ENCODE peak calls at places on chromosomes 3 and 15, in nine cellular contexts. E is GM10248; O is tibial artery; J is GM13977; G is mammary epithelial cell; B is CD8-positive, alpha-beta T cell; S is D721Med; Y is AG10803; Q is PC-9. W is an unnamed sample.

GRCh38 chr3:29282431-29283296 is 1.8 kb downstream of the RBMS3 start:
- DNase-seq in G (peak), J (no peak), Q (no peak), B (no peak), S (no peak), O (no peak), E (no peak), Y (peak), W (no peak)

GRCh38 chr15:31396881-31397560 is 70.4 kb downstream of the KLF13 start:
- DNase-seq in B (no peak), J (peak), E (peak), S (no peak), Y (peak), O (peak), G (peak), Q (peak), W (peak)

GRCh38 chr3:134463676-134464611 is 21.8 kb downstream of the ANAPC13 start:
- DNase-seq in J (no peak), B (no peak), O (peak), S (no peak), Q (no peak), E (no peak), G (peak), Y (peak), W (no peak)

GRCh38 chr3:186909078-186909853 is 21.1 kb upstream of the ST6GAL1 start:
- DNase-seq in E (no peak), Y (no peak), S (no peak), J (no peak), G (no peak), B (peak), O (no peak), Q (peak), W (no peak)

GRCh38 chr15:59247364-59247763 is 40.7 kb downstream of the LDHAL6B start:
- DNase-seq in Y (peak), O (peak), G (peak), E (no peak), Q (peak), S (no peak), B (peak), J (no peak), W (no peak)

GRCh38 chr3:14431556-14431927 is 29.1 kb downstream of the SLC6A6 start:
- DNase-seq in S (no peak), J (no peak), B (no peak), E (peak), Q (no peak), Y (no peak), O (no peak), G (no peak), W (peak)

GRCh38 chr15:78923480-78924360 is 21.1 kb downstream of the CTSH start:
- DNase-seq in E (no peak), Q (no peak), J (no peak), Y (no peak), G (no peak), S (no peak), B (no peak), O (no peak), W (no peak)

GRCh38 chr15:99707481-99708270 is 25.6 kb downstream of the LYSMD4 start:
- DNase-seq in E (no peak), J (no peak), S (no peak), G (peak), Y (peak), O (no peak), B (no peak), Q (no peak), W (no peak)

GRCh38 chr15:70442616-70443321 is 320.6 kb downstream of the UACA start:
- DNase-seq in G (no peak), Q (peak), O (no peak), B (no peak), Y (peak), E (no peak), S (no peak), J (no peak), W (peak)

GRCh38 chr15:68561901-68562300 is 16.9 kb upstream of the CORO2B start:
- DNase-seq in Y (no peak), Q (no peak), J (no peak), S (no peak), B (no peak), E (no peak), O (peak), G (no peak), W (no peak)

GRCh38 chr15:66101715-66102395 is 151.7 kb downstream of the MEGF11 start:
- DNase-seq in B (no peak), E (no peak), G (no peak), O (no peak), Y (no peak), J (no peak), Q (no peak), S (peak), W (no peak)

GRCh38 chr3:153210660-153211059 is 48.6 kb downstream of the RAP2B start:
- DNase-seq in O (no peak), Y (peak), B (no peak), J (no peak), E (no peak), Q (peak), G (peak), S (no peak), W (no peak)

GRCh38 chr15:88932271-88932874 is 19.2 kb upstream of the MFGE8 start:
- DNase-seq in E (no peak), O (no peak), G (peak), S (no peak), B (no peak), Y (no peak), Q (no peak), J (no peak), W (no peak)

GRCh38 chr3:141644931-141645330 is 93.2 kb upstream of the RNF7 start:
- DNase-seq in O (peak), J (peak), S (no peak), E (peak), B (peak), G (peak), Y (peak), Q (peak), W (peak)

GRCh38 chr3:8490079-8490552 is 11.5 kb upstream of the LMCD1 start:
- DNase-seq in Y (peak), Q (no peak), E (no peak), G (peak), O (no peak), B (no peak), S (no peak), J (no peak), W (no peak)

GRCh38 chr15:57947282-57947681 is 118.2 kb downstream of the ALDH1A2 start:
- DNase-seq in S (no peak), J (no peak), Y (no peak), E (no peak), B (no peak), Q (no peak), G (no peak), O (no peak), W (no peak)

GRCh38 chr15:85335193-85335939 is 45.0 kb upstream of the AKAP13 start:
- DNase-seq in S (no peak), E (no peak), B (no peak), G (no peak), J (no peak), Q (no peak), Y (no peak), O (no peak), W (no peak)

GRCh38 chr3:163776753-163777152 is 1301.5 kb downstream of the SI start:
- DNase-seq in B (no peak), O (no peak), S (no peak), G (no peak), Y (no peak), J (no peak), E (no peak), Q (no peak), W (no peak)

DNA sequence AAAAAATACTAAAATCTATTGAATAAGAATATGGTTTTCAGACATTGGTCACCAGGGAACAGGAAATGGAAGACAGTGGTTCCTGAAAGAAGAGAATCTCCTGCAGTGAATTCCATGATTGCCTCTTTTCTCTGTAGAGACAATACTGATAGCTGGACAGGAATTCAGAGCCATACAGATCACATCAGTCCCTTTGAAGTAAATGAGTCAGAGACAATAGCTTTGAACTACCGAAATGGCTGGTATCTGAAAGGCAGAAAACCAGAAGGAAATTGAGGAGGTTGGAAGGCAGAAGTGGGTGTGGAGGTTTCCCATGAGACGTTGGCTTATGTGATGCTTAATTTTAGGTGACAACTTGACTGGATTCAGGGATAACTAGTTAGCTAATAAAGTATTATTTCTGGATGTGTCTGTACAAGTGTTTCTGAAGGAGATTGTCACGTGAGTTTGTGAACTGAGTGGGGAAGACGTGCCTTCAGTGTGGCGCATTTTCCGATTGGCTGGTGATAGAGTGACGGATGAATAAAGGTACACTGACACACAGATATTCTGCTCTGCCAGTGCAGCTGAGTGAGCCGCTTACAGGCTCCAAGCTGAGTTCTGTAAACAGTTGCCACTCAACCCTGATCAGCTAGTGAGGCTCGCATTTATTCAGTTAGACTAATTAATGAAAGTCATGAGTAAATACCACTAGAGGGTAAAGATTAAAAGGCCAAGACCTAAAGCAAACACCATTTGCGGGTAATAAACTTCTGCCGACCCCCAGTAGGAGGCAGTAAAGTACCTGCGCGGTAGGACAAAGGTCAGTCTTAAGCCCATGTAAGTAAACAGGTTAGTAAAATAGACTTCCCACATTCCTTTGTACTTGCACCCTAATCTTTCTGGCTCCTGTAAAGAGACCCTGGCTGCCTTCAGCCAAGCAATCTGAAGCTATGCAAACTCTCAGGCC is 1298.6 kb downstream of the SI start:
- DNase-seq in O (no peak), Q (no peak), S (no peak), B (no peak), J (no peak), Y (no peak), G (no peak), E (no peak), W (no peak)
- TF ChIP-seq CTCF in O (no peak), Q (peak), S (no peak), B (no peak), J (peak), Y (no peak), G (no peak), E (no peak), W (no peak)

DNA sequence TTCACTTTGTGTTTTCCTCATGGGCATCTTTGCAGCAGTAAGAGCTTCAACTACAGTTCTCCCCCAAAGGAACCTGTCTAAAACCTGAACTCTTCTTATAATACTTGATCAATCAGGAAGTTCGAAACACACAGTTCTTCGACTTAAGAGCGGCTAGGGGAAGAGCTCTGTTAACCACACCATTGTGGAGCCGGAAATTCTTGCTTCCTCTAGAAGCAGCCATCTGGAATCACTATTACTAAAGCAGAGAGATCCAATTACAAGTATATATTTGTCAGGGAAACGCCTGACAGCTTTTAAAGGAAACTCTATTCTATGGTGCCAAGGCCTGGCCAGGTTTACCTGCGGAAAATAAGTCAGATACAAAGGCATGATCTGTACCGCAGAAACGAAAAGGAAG is 337.4 kb upstream of the CBLB start:
- DNase-seq in Y (peak), G (no peak), J (peak), E (peak), B (peak), Q (no peak), O (no peak), S (no peak), W (peak)
- TF ChIP-seq CTCF in Y (no peak), G (no peak), J (no peak), E (no peak), B (no peak), Q (no peak), O (no peak), S (no peak), W (no peak)

DNA sequence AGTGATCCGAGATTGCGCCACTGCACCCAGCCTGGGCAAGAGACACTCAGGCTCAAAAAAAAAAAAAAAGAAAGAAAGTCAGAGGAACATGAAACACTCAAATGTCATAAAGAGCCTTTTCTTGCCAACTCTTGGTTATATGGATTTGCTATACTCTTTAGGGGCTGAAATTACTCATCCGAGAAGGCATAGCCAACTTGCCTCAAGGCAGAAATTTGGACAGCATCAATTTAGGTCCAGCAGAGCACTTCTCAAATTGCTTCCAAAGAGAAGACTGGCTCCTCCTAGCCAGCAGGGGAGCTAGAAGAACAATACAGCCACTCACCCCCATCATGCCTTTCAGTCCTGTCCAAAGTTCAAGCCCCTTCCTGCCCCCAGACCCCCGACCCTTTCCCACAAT is 43.8 kb downstream of the OSBPL10 start:
- DNase-seq in E (no peak), O (no peak), B (no peak), J (no peak), Q (no peak), S (no peak), Y (no peak), G (peak), W (no peak)
- TF ChIP-seq CTCF in E (no peak), O (no peak), B (no peak), J (no peak), Q (no peak), S (no peak), Y (no peak), G (no peak), W (no peak)

GRCh38 chr15:92693922-92694331 is 38.4 kb upstream of the FAM174B start:
- DNase-seq in S (no peak), E (no peak), Q (no peak), O (no peak), Y (peak), J (no peak), G (no peak), B (no peak), W (no peak)
- TF ChIP-seq CTCF in S (peak), E (peak), Q (peak), O (no peak), Y (peak), J (peak), G (peak), B (no peak), W (no peak)

GRCh38 chr15:60297047-60297446 is 100.7 kb downstream of the ANXA2 start:
- DNase-seq in Q (no peak), S (no peak), O (no peak), B (no peak), Y (no peak), G (peak), J (no peak), E (no peak), W (no peak)

GRCh38 chr15:60301024-60301423 is 96.8 kb downstream of the ANXA2 start:
- DNase-seq in Q (no peak), J (no peak), Y (no peak), S (no peak), O (no peak), B (no peak), G (no peak), E (no peak), W (no peak)

GRCh38 chr15:60299452-60300047 is 98.2 kb downstream of the ANXA2 start:
- DNase-seq in Y (peak), E (no peak), J (no peak), O (no peak), G (peak), Q (no peak), S (no peak), B (no peak), W (no peak)
- TF ChIP-seq CTCF in Y (peak), E (no peak), J (no peak), O (no peak), G (no peak), Q (no peak), S (no peak), B (no peak), W (no peak)

W was measured in GM13976.